ENCODE peak calls at places on chromosome 2, in ten cellular contexts. P, O, A, E, Q, U, C, R, V and Y are unnamed samples.

GRCh38 chr2:219835493-219835892 is 208.1 kb downstream of the SLC4A3 start:
- ATAC-seq in P (no peak), O (no peak), A (no peak), E (no peak), Q (no peak), U (no peak), C (no peak), R (no peak), V (no peak), Y (no peak)

GRCh38 chr2:64277101-64277849 is 133.1 kb upstream of the PELI1 start:
- ATAC-seq in P (no peak), O (peak; percentile 40), A (no peak), E (peak; percentile 65), Q (peak; percentile 7), U (no peak), C (no peak), R (peak; percentile 47), V (no peak), Y (no peak)

GRCh38 chr2:189379287-189379630 is 62.0 kb upstream of the WDR75 start:
- ATAC-seq in P (peak; percentile 72), O (no peak), A (no peak), E (no peak), Q (no peak), U (no peak), C (no peak), R (no peak), V (no peak), Y (no peak)

GRCh38 chr2:186426153-186427016 is 59.7 kb upstream of the ZC3H15 start:
- ATAC-seq in P (no peak), O (peak; percentile 58), A (no peak), E (no peak), Q (no peak), U (no peak), C (peak; percentile 78), R (peak; percentile 85), V (no peak), Y (peak; percentile 66)

GRCh38 chr2:71253476-71253875 is 26.6 kb upstream of the PAIP2B start:
- ATAC-seq in P (no peak), O (no peak), A (no peak), E (no peak), Q (no peak), U (no peak), C (no peak), R (no peak), V (peak; percentile 96), Y (no peak)

GRCh38 chr2:98717625-98718024 is 13.3 kb downstream of the MGAT4A start:
- ATAC-seq in P (no peak), O (no peak), A (no peak), E (no peak), Q (no peak), U (no peak), C (no peak), R (no peak), V (no peak), Y (no peak)

GRCh38 chr2:23788100-23788499 is 138.8 kb downstream of the ATAD2B start:
- ATAC-seq in P (no peak), O (peak; percentile 86), A (no peak), E (peak; percentile 15), Q (no peak), U (peak; percentile 85), C (peak; percentile 58), R (peak; percentile 30), V (no peak), Y (peak; percentile 74)

GRCh38 chr2:201932511-201932910 is 101.1 kb upstream of the FZD7 start:
- ATAC-seq in P (no peak), O (no peak), A (no peak), E (no peak), Q (peak; percentile 76), U (no peak), C (no peak), R (peak; percentile 44), V (no peak), Y (no peak)

GRCh38 chr2:55839182-55839819 is 84.3 kb downstream of the EFEMP1 start:
- ATAC-seq in P (peak; percentile 80), O (no peak), A (peak; percentile 76), E (peak; percentile 93), Q (peak; percentile 64), U (no peak), C (no peak), R (peak; percentile 79), V (no peak), Y (no peak)

GRCh38 chr2:21043744-21044532 is at the start of gene APOB:
- ATAC-seq in P (no peak), O (no peak), A (peak; percentile 53), E (peak; percentile 67), Q (peak; percentile 44), U (no peak), C (no peak), R (peak; percentile 52), V (peak; percentile 39), Y (no peak)

GRCh38 chr2:215830313-215830712 is 183.0 kb downstream of the MREG start:
- ATAC-seq in P (peak; percentile 81), O (no peak), A (peak; percentile 73), E (no peak), Q (peak; percentile 87), U (no peak), C (no peak), R (peak; percentile 77), V (peak; percentile 72), Y (no peak)

GRCh38 chr2:111944536-111945210 is 46.3 kb downstream of the MERTK start:
- ATAC-seq in P (no peak), O (peak; percentile 23), A (peak; percentile 29), E (no peak), Q (no peak), U (no peak), C (peak; percentile 17), R (no peak), V (no peak), Y (peak; percentile 32)

GRCh38 chr2:88452151-88452851 is at the start of gene FOXI3:
- ATAC-seq in P (peak; percentile 64), O (no peak), A (peak; percentile 50), E (peak; percentile 88), Q (peak; percentile 45), U (peak; percentile 42), C (peak; percentile 63), R (peak; percentile 71), V (no peak), Y (peak; percentile 34)

GRCh38 chr2:149331023-149331400 is 625 bp downstream of the LYPD6 start:
- ATAC-seq in P (no peak), O (no peak), A (peak; percentile 0), E (no peak), Q (no peak), U (no peak), C (peak; percentile 14), R (no peak), V (no peak), Y (no peak)

GRCh38 chr2:25251461-25252273 is 83.3 kb upstream of the POMC start:
- ATAC-seq in P (peak; percentile 70), O (peak; percentile 52), A (peak; percentile 72), E (peak; percentile 63), Q (peak; percentile 63), U (peak; percentile 53), C (peak; percentile 69), R (peak; percentile 62), V (peak; percentile 41), Y (peak; percentile 63)

GRCh38 chr2:105037572-105038382 is at the start of gene MRPS9:
- ATAC-seq in P (peak; percentile 98), O (peak; percentile 99), A (peak; percentile 99), E (peak; percentile 99), Q (peak; percentile 100), U (peak; percentile 97), C (peak; percentile 99), R (peak; percentile 100), V (peak; percentile 100), Y (peak; percentile 99)

GRCh38 chr2:187174582-187174981 is 273.5 kb downstream of the CALCRL start:
- ATAC-seq in P (no peak), O (no peak), A (no peak), E (no peak), Q (no peak), U (no peak), C (no peak), R (no peak), V (no peak), Y (no peak)

GRCh38 chr2:113876503-113877387 is 13.1 kb upstream of the ACTR3 start:
- ATAC-seq in P (peak; percentile 92), O (peak; percentile 93), A (peak; percentile 83), E (peak; percentile 91), Q (peak; percentile 24), U (peak; percentile 89), C (no peak), R (peak; percentile 64), V (no peak), Y (peak; percentile 91)

GRCh38 chr2:185526156-185526555 is 212.4 kb upstream of the FSIP2 start:
- ATAC-seq in P (no peak), O (no peak), A (no peak), E (no peak), Q (no peak), U (no peak), C (no peak), R (no peak), V (no peak), Y (no peak)

GRCh38 chr2:101803945-101804696 is 106.6 kb downstream of the MAP4K4 start:
- ATAC-seq in P (no peak), O (no peak), A (no peak), E (no peak), Q (no peak), U (no peak), C (no peak), R (no peak), V (no peak), Y (no peak)

GRCh38 chr2:191666733-191667132 is 11.2 kb upstream of the NABP1 start:
- ATAC-seq in P (no peak), O (peak; percentile 79), A (no peak), E (peak; percentile 78), Q (peak; percentile 31), U (no peak), C (peak; percentile 95), R (peak; percentile 66), V (no peak), Y (peak; percentile 81)

GRCh38 chr2:157825885-157826284 is 50.2 kb downstream of the ACVR1 start:
- ATAC-seq in P (peak; percentile 94), O (no peak), A (peak; percentile 15), E (peak; percentile 54), Q (peak; percentile 35), U (no peak), C (no peak), R (peak; percentile 86), V (peak; percentile 94), Y (no peak)

GRCh38 chr2:63344575-63345284 is 243.5 kb downstream of the WDPCP start:
- ATAC-seq in P (no peak), O (no peak), A (no peak), E (no peak), Q (no peak), U (no peak), C (no peak), R (no peak), V (peak; percentile 66), Y (no peak)

GRCh38 chr2:121309323-121309722 is 24.3 kb upstream of the TFCP2L1 start:
- ATAC-seq in P (no peak), O (no peak), A (no peak), E (no peak), Q (no peak), U (no peak), C (no peak), R (no peak), V (no peak), Y (no peak)

GRCh38 chr2:201789395-201789794 is 8.7 kb upstream of the ALS2 start:
- ATAC-seq in P (no peak), O (no peak), A (no peak), E (no peak), Q (no peak), U (no peak), C (no peak), R (no peak), V (no peak), Y (no peak)

GRCh38 chr2:240730506-240731326 is 39.0 kb downstream of the AQP12A start:
- ATAC-seq in P (no peak), O (no peak), A (no peak), E (no peak), Q (no peak), U (no peak), C (no peak), R (no peak), V (no peak), Y (no peak)

GRCh38 chr2:48356701-48357322 is 173.1 kb upstream of the STON1 start:
- ATAC-seq in P (no peak), O (peak; percentile 96), A (no peak), E (no peak), Q (peak; percentile 27), U (peak; percentile 88), C (peak; percentile 59), R (peak; percentile 56), V (no peak), Y (peak; percentile 93)

GRCh38 chr2:137947032-137947713 is 17.1 kb upstream of the HNMT start:
- ATAC-seq in P (no peak), O (no peak), A (peak; percentile 77), E (peak; percentile 74), Q (peak; percentile 22), U (no peak), C (no peak), R (no peak), V (no peak), Y (no peak)